ENCODE peak calls at places on chromosome 15, in six cellular contexts. B is AG04450, J is IMR-90, P is H9, X is astrocyte of the spinal cord, V is astrocyte. I is an unnamed sample.

GRCh38 chr15:71559098-71559497 is 251.3 kb upstream of the NR2E3 start:
- DNase-seq in B (peak), J (peak), P (no peak), X (peak), V (peak), I (peak)

GRCh38 chr15:67548862-67549651 is 6.6 kb downstream of the MAP2K5 start:
- DNase-seq in B (no peak), J (no peak), P (peak), X (peak), V (no peak), I (no peak)

GRCh38 chr15:29826908-29827307 is 4.6 kb upstream of the TJP1 start:
- DNase-seq in B (no peak), J (no peak), P (no peak), X (no peak), V (no peak), I (no peak)

GRCh38 chr15:62469874-62470688 is 305.0 kb upstream of the C2CD4B start:
- DNase-seq in B (peak), J (peak), P (peak), X (peak), V (peak), I (peak)

GRCh38 chr15:33808720-33809119 is 159.6 kb upstream of the CHRM5 start:
- DNase-seq in B (no peak), J (no peak), P (no peak), X (peak), V (no peak), I (peak)

GRCh38 chr15:99453646-99454045 is 112.1 kb upstream of the MEF2A start:
- DNase-seq in B (no peak), J (no peak), P (no peak), X (no peak), V (no peak), I (no peak)

GRCh38 chr15:35305031-35305555 is 220.0 kb upstream of the NANOGP8 start:
- DNase-seq in B (no peak), J (no peak), P (no peak), X (peak), V (peak), I (no peak)

GRCh38 chr15:83287541-83288027 is 3.1 kb upstream of the BNC1 start:
- DNase-seq in B (peak), J (peak), P (no peak), X (peak), V (peak), I (peak)

GRCh38 chr15:80512729-80513670 is 108.8 kb downstream of the ARNT2 start:
- DNase-seq in B (no peak), J (no peak), P (no peak), X (peak), V (no peak), I (no peak)

GRCh38 chr15:80694624-80695098 is 449 bp upstream of the ABHD17C start:
- DNase-seq in B (no peak), J (peak), P (peak), X (no peak), V (peak), I (no peak)

GRCh38 chr15:32677238-32677750 is 35.8 kb downstream of the SCG5 start:
- DNase-seq in B (no peak), J (no peak), P (no peak), X (no peak), V (no peak), I (no peak)

GRCh38 chr15:92921215-92922131 is 21.3 kb downstream of the CHD2 start:
- DNase-seq in B (no peak), J (peak), P (no peak), X (peak), V (peak), I (no peak)

GRCh38 chr15:70062321-70062956 is 35.3 kb downstream of the TLE3 start:
- DNase-seq in B (peak), J (peak), P (no peak), X (peak), V (peak), I (peak)

GRCh38 chr15:93703092-93703785 is 528.1 kb upstream of the MCTP2 start:
- DNase-seq in B (no peak), J (no peak), P (no peak), X (no peak), V (peak), I (no peak)

GRCh38 chr15:94375997-94376396 is 144.6 kb downstream of the MCTP2 start:
- DNase-seq in B (no peak), J (no peak), P (no peak), X (no peak), V (no peak), I (no peak)

GRCh38 chr15:68503791-68504720 is 72.1 kb upstream of the ITGA11 start:
- DNase-seq in B (no peak), J (peak), P (peak), X (peak), V (peak), I (no peak)

GRCh38 chr15:77239892-77240608 is 169.1 kb upstream of the TSPAN3 start:
- DNase-seq in B (no peak), J (no peak), P (no peak), X (no peak), V (no peak), I (peak)

GRCh38 chr15:71651750-71652186 is 158.6 kb upstream of the NR2E3 start:
- DNase-seq in B (peak), J (peak), P (peak), X (peak), V (peak), I (peak)

GRCh38 chr15:52642386-52643361 is 36.5 kb downstream of the ATOSA start:
- DNase-seq in B (peak), J (peak), P (no peak), X (peak), V (peak), I (peak)

GRCh38 chr15:100340721-100341661 is 784 bp downstream of the ADAMTS17 start:
- DNase-seq in B (no peak), J (no peak), P (no peak), X (no peak), V (no peak), I (no peak)

GRCh38 chr15:98694153-98694552 is 45.8 kb downstream of the IGF1R start:
- DNase-seq in B (no peak), J (no peak), P (no peak), X (no peak), V (no peak), I (no peak)

GRCh38 chr15:77025471-77025901 is 30.6 kb downstream of the PSTPIP1 start:
- DNase-seq in B (no peak), J (no peak), P (peak), X (no peak), V (no peak), I (no peak)

GRCh38 chr15:51077565-51078153 is 17.0 kb downstream of the TNFAIP8L3 start:
- DNase-seq in B (no peak), J (no peak), P (peak), X (peak), V (no peak), I (no peak)

GRCh38 chr15:82688691-82689090 is 21.0 kb downstream of the AP3B2 start:
- DNase-seq in B (no peak), J (no peak), P (no peak), X (no peak), V (no peak), I (no peak)

GRCh38 chr15:62783303-62783957 is 259.1 kb upstream of the TPM1 start:
- DNase-seq in B (peak), J (peak), P (no peak), X (peak), V (peak), I (peak)

DNA sequence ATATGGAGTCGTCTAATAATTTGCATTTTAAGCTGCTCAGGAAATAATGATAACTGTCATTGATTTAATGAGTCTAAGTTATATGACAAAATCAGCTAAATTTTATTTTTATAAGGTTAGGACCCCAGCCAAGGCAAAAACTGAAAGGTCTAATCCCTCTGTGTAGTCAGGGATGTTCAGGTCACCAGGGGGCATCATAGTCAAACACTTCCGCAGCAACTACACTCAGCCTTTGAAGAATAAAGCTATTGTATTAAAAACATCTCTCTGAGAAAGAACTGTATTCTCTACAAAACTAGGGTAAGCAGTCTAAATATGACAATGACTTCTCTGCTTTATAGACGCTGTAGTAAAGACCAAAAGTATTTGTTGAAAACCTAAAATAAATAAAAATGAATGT is 15.0 kb downstream of the INTS14 start:
- DNase-seq in B (no peak), J (no peak), P (no peak), X (no peak), V (no peak), I (no peak)
- TF ChIP-seq CTCF in B (peak), J (peak), P (peak), X (peak), V (peak), I (peak)

DNA sequence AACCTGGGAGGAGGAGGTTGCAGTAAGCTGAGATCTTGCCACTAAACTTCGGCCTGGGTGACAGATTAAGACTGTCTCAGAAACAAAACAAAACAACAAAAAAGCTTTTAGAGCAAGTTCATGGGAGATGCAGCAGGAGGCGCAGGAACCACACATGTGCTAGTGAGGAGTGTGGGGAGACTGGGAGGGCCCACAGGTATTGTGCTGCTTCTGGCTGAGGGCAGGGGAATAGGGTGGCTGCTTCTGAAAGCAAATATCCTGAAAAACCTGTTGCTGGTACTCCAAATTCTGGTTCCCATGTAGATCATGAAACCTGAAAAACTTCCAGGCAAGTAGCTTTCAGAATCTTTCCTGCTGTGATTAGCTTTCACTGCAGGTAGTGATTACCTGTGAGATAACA is 22.1 kb downstream of the TYRO3 start:
- DNase-seq in B (no peak), J (no peak), P (peak), X (no peak), V (no peak), I (no peak)
- TF ChIP-seq CTCF in B (peak), J (peak), P (peak), X (peak), V (no peak), I (peak)

GRCh38 chr15:84821501-84822021 is 4.4 kb downstream of the ALPK3 start:
- DNase-seq in B (no peak), J (no peak), P (no peak), X (no peak), V (no peak), I (no peak)
- TF ChIP-seq CTCF in B (peak), J (peak), P (no peak), X (peak), V (no peak), I (no peak)

DNA sequence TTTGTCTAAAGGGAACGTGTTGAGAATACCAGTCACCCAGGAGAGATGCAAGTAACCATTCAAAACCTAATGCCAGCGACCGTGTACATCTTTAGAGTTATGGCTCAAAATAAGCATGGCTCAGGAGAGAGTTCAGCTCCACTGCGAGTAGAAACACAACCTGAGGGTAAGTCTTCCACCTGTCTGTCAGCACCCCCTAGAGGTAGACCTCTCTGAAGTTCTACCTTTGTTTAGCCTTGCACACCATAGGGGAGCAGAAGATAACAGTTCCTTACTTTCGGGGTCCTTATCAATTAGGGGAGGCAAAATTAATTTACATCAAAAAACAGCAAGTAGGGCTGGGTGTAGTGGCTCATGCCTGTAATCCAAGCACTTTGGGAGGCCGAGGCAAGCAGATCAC is 124.4 kb downstream of the HCN4 start:
- DNase-seq in B (no peak), J (no peak), P (peak), X (no peak), V (no peak), I (no peak)
- TF ChIP-seq CTCF in B (peak), J (no peak), P (peak), X (peak), V (no peak), I (peak)

DNA sequence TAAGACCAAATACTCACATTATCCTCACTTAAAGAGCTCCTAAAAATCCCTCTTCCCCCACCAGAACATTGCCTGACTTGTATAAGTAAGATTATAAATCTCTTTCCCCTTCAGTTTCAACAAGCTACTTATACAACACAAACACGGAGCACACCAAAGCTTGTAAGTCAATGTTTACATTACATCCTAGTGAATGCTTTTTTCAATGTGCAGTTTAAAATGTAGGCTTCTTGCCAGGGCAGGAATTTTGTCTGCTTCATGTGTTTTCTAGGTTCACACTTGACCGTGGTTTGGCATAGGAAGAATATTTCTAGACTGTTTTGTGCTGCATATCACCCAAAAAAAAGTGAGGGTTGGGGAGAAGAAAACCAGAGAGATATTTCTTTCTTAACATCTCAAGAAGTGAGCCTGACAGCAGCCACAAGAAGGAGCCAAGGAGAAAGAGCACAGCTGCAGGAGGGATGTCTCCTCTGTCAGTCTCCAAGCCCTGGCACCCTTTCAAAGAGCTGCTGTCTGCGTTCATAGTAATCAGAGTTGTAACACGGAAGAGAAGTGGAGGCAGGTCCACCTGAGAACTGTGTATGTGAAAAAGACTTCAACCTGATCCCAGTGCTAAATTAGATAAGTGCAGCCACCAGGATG is 255.8 kb downstream of the MEIS2 start:
- DNase-seq in B (peak), J (peak), P (no peak), X (peak), V (peak), I (no peak)
- TF ChIP-seq CTCF in B (peak), J (no peak), P (no peak), X (peak), V (no peak), I (peak)

DNA sequence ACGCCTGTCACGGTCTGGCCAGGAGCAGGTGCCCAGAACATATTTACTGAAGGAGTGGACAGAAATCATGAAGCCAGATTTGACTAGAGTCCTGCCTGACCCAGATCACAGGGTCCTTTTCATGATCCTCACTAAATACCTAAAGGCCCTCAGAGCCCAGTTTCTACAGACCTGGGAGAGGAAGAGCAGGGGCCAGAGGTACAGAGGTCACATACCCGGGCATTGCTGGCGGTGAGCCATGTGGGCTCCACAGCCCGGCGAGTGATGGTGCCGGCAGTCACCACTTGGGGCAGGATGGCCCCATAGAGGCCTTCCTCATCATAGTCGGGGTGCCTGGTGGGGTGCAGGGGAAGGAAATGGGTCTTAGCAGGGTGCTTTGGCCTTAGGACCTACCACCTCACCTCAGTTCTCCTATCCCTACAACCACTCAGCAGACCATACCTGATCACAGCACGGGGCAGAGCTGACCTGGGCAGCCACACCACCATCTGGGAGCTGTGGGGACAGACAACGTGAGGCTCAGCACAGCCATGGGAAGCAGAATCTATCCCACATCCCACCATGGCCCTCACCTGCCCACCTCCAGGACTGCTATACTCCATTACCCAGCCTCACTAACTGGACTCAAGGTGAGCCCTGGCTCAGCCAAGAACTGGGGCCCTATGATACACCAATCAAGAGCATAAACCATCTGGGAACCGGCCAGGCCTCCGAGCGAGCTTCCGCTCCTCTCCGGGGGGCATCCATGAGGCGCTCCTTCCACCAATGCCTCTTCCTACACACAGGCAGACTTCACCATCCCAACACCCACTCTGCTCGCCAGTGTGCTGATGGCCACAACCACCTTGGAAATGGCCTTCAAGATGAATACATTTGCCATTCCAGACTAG is 12.9 kb downstream of the POLG start:
- DNase-seq in B (no peak), J (no peak), P (no peak), X (no peak), V (no peak), I (no peak)
- TF ChIP-seq CTCF in B (no peak), J (no peak), P (peak), X (no peak), V (no peak), I (no peak)

DNA sequence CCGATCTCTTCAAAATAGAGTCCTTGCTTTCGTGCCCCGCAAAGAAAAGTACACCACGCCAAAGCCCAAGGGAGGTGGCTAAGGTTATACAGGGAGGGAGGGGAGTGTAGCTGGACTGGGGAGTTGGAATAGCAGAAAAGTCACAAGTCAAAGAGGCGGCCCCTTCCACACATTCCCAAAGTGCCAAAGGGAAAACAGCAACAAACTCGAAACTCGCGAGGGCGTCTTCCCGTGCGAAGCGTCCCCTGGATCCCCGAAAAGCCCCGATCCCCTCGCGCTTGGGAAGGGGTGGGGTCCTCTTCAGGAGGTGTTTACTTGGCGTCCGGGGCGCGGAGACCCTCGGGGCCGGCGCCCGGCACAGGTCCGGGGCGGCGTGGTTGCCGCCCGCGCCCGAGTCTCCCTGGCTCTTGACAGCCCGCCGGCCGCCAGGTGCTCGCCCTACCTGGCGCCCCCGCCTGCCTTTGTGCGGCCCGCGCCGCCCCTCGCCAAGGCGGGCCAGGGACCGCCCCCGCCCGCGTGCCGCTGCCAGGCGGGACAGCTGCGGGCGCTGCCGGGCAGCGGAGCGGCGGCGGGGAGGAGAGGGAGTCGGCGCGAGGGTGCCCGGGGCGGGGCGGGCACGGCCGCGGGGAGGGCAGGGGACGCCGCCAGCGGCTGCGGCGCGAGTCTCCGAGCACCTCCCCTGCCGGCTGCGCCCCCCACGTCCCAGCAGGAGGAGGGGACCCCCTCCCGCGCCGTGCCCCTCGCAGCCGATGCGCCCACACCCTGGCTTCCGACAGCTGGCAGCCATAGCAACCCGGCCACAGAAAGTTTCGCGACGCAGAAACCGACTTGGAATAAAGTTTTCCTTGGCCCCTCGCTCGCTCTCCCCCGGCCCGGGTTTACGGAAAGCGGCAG is 966 bp downstream of the MYO1E start:
- DNase-seq in B (no peak), J (no peak), P (no peak), X (no peak), V (no peak), I (no peak)
- TF ChIP-seq CTCF in B (no peak), J (no peak), P (no peak), X (no peak), V (no peak), I (no peak)

GRCh38 chr15:38028869-38029268 is 94.4 kb downstream of the TMCO5A start:
- DNase-seq in B (no peak), J (peak), P (no peak), X (peak), V (peak), I (peak)
- TF ChIP-seq CTCF in B (peak), J (peak), P (no peak), X (peak), V (peak), I (peak)

DNA sequence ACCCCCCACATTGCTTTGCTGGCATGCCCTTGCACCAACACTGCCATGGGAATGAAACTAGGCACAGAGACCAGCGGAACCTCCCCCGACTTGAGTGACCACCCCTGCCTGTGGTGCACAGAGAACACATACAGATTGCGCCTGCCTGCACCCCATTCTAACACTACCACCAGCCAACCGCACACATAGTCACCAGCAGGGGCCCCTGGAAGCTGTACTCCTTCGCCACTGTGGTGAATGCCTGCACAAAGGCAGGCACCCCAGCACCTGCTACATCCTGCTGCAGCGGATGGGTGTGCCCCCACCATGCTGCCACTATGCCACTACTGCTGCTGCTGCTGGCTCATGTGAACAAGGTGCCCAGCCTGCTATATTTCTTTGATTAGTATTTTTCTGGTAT is 27.4 kb upstream of the DNAAF4 start:
- DNase-seq in B (no peak), J (no peak), P (no peak), X (no peak), V (no peak), I (no peak)
- TF ChIP-seq CTCF in B (no peak), J (no peak), P (no peak), X (no peak), V (no peak), I (no peak)

I was measured in AG09309.